ENCODE peak calls at places on chromosomes 2 and 18, in six cellular contexts. One of them, this sample, is unnamed.

GRCh38 chr2:101829018-101829396 is 131.5 kb downstream of the MAP4K4 start:
- DNase-seq in NCI-H1930: no peak
- DNase-seq in BJ: no peak
- DNase-seq in kidney tubule cell: no peak
- DNase-seq in renal cortical epithelial cell: no peak
- DNase-seq in lower lobe of right lung: no peak
- DNase-seq in this sample: no peak

GRCh38 chr2:205811387-205811786 is 129.1 kb downstream of the NRP2 start:
- DNase-seq in BJ: no peak
- DNase-seq in NCI-H1930: no peak
- DNase-seq in kidney tubule cell: no peak
- DNase-seq in renal cortical epithelial cell: no peak
- DNase-seq in lower lobe of right lung: no peak
- DNase-seq in this sample: no peak

GRCh38 chr18:60649107-60649506 is 276.5 kb upstream of the MC4R start:
- DNase-seq in renal cortical epithelial cell: no peak
- DNase-seq in kidney tubule cell: no peak
- DNase-seq in BJ: no peak
- DNase-seq in NCI-H1930: peak
- DNase-seq in lower lobe of right lung: no peak
- DNase-seq in this sample: no peak

GRCh38 chr2:63057249-63058148 is 6.9 kb downstream of the OTX1 start:
- DNase-seq in BJ: no peak
- DNase-seq in lower lobe of right lung: no peak
- DNase-seq in NCI-H1930: no peak
- DNase-seq in renal cortical epithelial cell: no peak
- DNase-seq in kidney tubule cell: no peak
- DNase-seq in this sample: no peak

GRCh38 chr2:17610521-17610920 is 70.0 kb downstream of the VSNL1 start:
- DNase-seq in BJ: no peak
- DNase-seq in kidney tubule cell: no peak
- DNase-seq in lower lobe of right lung: no peak
- DNase-seq in renal cortical epithelial cell: no peak
- DNase-seq in NCI-H1930: no peak
- DNase-seq in this sample: no peak

GRCh38 chr2:241161646-241162281 is 11.5 kb downstream of the PPP1R7 start:
- DNase-seq in kidney tubule cell: no peak
- DNase-seq in renal cortical epithelial cell: no peak
- DNase-seq in NCI-H1930: no peak
- DNase-seq in BJ: peak
- DNase-seq in lower lobe of right lung: peak
- DNase-seq in this sample: no peak

GRCh38 chr2:173984866-173985588 is 19.9 kb upstream of the SP3 start:
- DNase-seq in lower lobe of right lung: no peak
- DNase-seq in NCI-H1930: no peak
- DNase-seq in kidney tubule cell: no peak
- DNase-seq in BJ: no peak
- DNase-seq in renal cortical epithelial cell: no peak
- DNase-seq in this sample: no peak

GRCh38 chr18:70074091-70074490 is 126.4 kb upstream of the CD226 start:
- DNase-seq in BJ: no peak
- DNase-seq in lower lobe of right lung: no peak
- DNase-seq in renal cortical epithelial cell: peak
- DNase-seq in kidney tubule cell: no peak
- DNase-seq in NCI-H1930: no peak
- DNase-seq in this sample: no peak

GRCh38 chr2:97731274-97732050 is 18.1 kb downstream of the ZAP70 start:
- DNase-seq in lower lobe of right lung: no peak
- DNase-seq in kidney tubule cell: no peak
- DNase-seq in NCI-H1930: no peak
- DNase-seq in BJ: no peak
- DNase-seq in renal cortical epithelial cell: no peak
- DNase-seq in this sample: no peak

GRCh38 chr2:191226196-191226595 is 19.0 kb upstream of the MYO1B start:
- DNase-seq in lower lobe of right lung: no peak
- DNase-seq in NCI-H1930: no peak
- DNase-seq in kidney tubule cell: no peak
- DNase-seq in BJ: no peak
- DNase-seq in renal cortical epithelial cell: no peak
- DNase-seq in this sample: no peak

GRCh38 chr2:47072728-47073191 is 82.3 kb downstream of the STPG4 start:
- DNase-seq in renal cortical epithelial cell: no peak
- DNase-seq in lower lobe of right lung: peak
- DNase-seq in kidney tubule cell: no peak
- DNase-seq in NCI-H1930: no peak
- DNase-seq in BJ: no peak
- DNase-seq in this sample: no peak

GRCh38 chr18:75161629-75162028 is 47.3 kb downstream of the PTGR3 start:
- DNase-seq in BJ: no peak
- DNase-seq in kidney tubule cell: peak
- DNase-seq in NCI-H1930: no peak
- DNase-seq in lower lobe of right lung: no peak
- DNase-seq in renal cortical epithelial cell: no peak
- DNase-seq in this sample: peak

GRCh38 chr2:43220982-43221659 is 5.3 kb downstream of the ZFP36L2 start:
- DNase-seq in NCI-H1930: no peak
- DNase-seq in kidney tubule cell: peak
- DNase-seq in lower lobe of right lung: peak
- DNase-seq in renal cortical epithelial cell: peak
- DNase-seq in BJ: peak
- DNase-seq in this sample: peak

GRCh38 chr2:73260338-73260984 is 23.8 kb downstream of the FBXO41 start:
- DNase-seq in kidney tubule cell: peak
- DNase-seq in renal cortical epithelial cell: peak
- DNase-seq in lower lobe of right lung: peak
- DNase-seq in BJ: no peak
- DNase-seq in NCI-H1930: no peak
- DNase-seq in this sample: no peak

GRCh38 chr2:54724560-54725342 is 1.3 kb downstream of the EML6 start:
- DNase-seq in renal cortical epithelial cell: no peak
- DNase-seq in BJ: no peak
- DNase-seq in lower lobe of right lung: peak
- DNase-seq in NCI-H1930: no peak
- DNase-seq in kidney tubule cell: peak
- DNase-seq in this sample: peak

GRCh38 chr2:99217929-99218501 is 37.0 kb downstream of the MRPL30 start:
- DNase-seq in lower lobe of right lung: no peak
- DNase-seq in renal cortical epithelial cell: no peak
- DNase-seq in BJ: no peak
- DNase-seq in NCI-H1930: no peak
- DNase-seq in kidney tubule cell: no peak
- DNase-seq in this sample: no peak

This sample was measured in T-helper 1 cell.